ENCODE peak calls at places on chromosomes 2 and 18, in seven cellular contexts. Y is BJ, N is HFFc6, M is GM10248, J is mammary epithelial cell, V is endothelial cell, L is PC-9. R is an unnamed sample.

GRCh38 chr2:129929321-129930290 is 49.9 kb upstream of the RAB6C start:
- DNase-seq in Y (peak), N (peak), M (no peak), J (peak), V (no peak), L (no peak), R (no peak)

GRCh38 chr2:160783481-160783880 is 289.9 kb upstream of the RBMS1 start:
- DNase-seq in Y (no peak), N (no peak), M (no peak), J (no peak), V (no peak), L (no peak), R (no peak)

GRCh38 chr2:201882353-201883095 is 76.2 kb downstream of the CDK15 start:
- DNase-seq in Y (no peak), N (peak), M (no peak), J (peak), V (peak), L (no peak), R (peak)

GRCh38 chr2:15992457-15993231 is 52.3 kb downstream of the MYCN start:
- DNase-seq in Y (no peak), N (no peak), M (no peak), J (no peak), V (no peak), L (no peak), R (no peak)

GRCh38 chr2:71665168-71666093 is 212.1 kb downstream of the DYSF start:
- DNase-seq in Y (no peak), N (no peak), M (no peak), J (no peak), V (no peak), L (no peak), R (no peak)

GRCh38 chr2:232075080-232075479 is 113.6 kb downstream of the DIS3L2 start:
- DNase-seq in Y (peak), N (peak), M (no peak), J (peak), V (no peak), L (no peak), R (no peak)

GRCh38 chr18:908631-909621 is 4.3 kb downstream of the ADCYAP1 start:
- DNase-seq in Y (no peak), N (no peak), M (no peak), J (no peak), V (peak), L (no peak), R (peak)

GRCh38 chr2:217510790-217511291 is 492.0 kb downstream of the TNS1 start:
- DNase-seq in Y (peak), N (peak), M (peak), J (peak), V (peak), L (peak), R (peak)

GRCh38 chr2:237305579-237305978 is 108.4 kb downstream of the COL6A3 start:
- DNase-seq in Y (no peak), N (no peak), M (no peak), J (no peak), V (no peak), L (no peak), R (no peak)

GRCh38 chr2:85734015-85734414 is 19.8 kb upstream of the ATOH8 start:
- DNase-seq in Y (no peak), N (no peak), M (no peak), J (no peak), V (no peak), L (no peak), R (no peak)

GRCh38 chr18:58314284-58314683 is 270.3 kb downstream of the NEDD4L start:
- DNase-seq in Y (peak), N (peak), M (no peak), J (peak), V (no peak), L (peak), R (no peak)

GRCh38 chr18:35581555-35582309 is at the start of gene GALNT1:
- DNase-seq in Y (no peak), N (no peak), M (peak), J (peak), V (peak), L (no peak), R (peak)

GRCh38 chr2:120722603-120723421 is 12.9 kb upstream of the GLI2 start:
- DNase-seq in Y (no peak), N (peak), M (no peak), J (no peak), V (no peak), L (no peak), R (no peak)

GRCh38 chr2:128406629-128407252 is 88.1 kb upstream of the HS6ST1 start:
- DNase-seq in Y (no peak), N (no peak), M (no peak), J (no peak), V (no peak), L (no peak), R (no peak)

GRCh38 chr2:197209274-197209673 is 101.3 kb downstream of the ANKRD44 start:
- DNase-seq in Y (no peak), N (no peak), M (no peak), J (no peak), V (no peak), L (no peak), R (no peak)

DNA sequence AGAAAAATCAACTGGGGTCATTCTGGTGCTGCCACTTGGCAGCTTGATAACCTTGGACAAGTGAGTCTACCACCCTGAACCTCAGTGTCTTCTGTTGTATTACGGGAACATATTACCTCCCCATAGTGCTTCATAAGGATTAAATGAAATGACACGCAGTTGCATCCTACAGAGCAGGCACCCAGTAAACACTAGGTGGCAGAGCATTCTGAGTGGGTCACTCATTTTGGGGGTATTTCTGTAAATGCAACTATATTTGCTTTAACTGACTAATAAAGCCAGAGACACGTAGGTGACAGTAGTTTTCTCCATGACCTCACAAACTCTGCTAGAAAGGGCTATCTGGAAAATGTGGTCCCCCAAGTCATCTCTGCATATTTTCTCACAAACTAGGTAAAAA is 4.7 kb downstream of the CD226 start:
- DNase-seq in Y (no peak), N (no peak), M (no peak), J (no peak), V (no peak), L (no peak), R (no peak)
- TF ChIP-seq CTCF in Y (no peak), N (peak), M (peak), J (no peak), V (no peak), L (no peak), R (no peak)

GRCh38 chr2:100142393-100142792 is at the start of gene AFF3:
- DNase-seq in Y (no peak), N (no peak), M (peak), J (no peak), V (no peak), L (no peak), R (no peak)
- TF ChIP-seq CTCF in Y (no peak), N (no peak), M (no peak), J (no peak), V (no peak), L (no peak), R (no peak)

GRCh38 chr2:31945572-31945935 is 65.3 kb downstream of the MEMO1 start:
- DNase-seq in Y (no peak), N (no peak), M (no peak), J (no peak), V (no peak), L (no peak), R (no peak)
- TF ChIP-seq CTCF in Y (no peak), N (no peak), M (no peak), J (no peak), V (no peak), L (no peak), R (no peak)

GRCh38 chr2:56013475-56013874 is 89.9 kb upstream of the EFEMP1 start:
- DNase-seq in Y (no peak), N (no peak), M (no peak), J (no peak), V (no peak), L (no peak), R (no peak)

GRCh38 chr2:56008661-56009411 is 85.3 kb upstream of the EFEMP1 start:
- DNase-seq in Y (peak), N (peak), M (no peak), J (peak), V (peak), L (no peak), R (peak)

GRCh38 chr2:56011624-56012023 is 88.0 kb upstream of the EFEMP1 start:
- DNase-seq in Y (no peak), N (no peak), M (no peak), J (no peak), V (no peak), L (no peak), R (no peak)

GRCh38 chr2:56012216-56012615 is 88.6 kb upstream of the EFEMP1 start:
- DNase-seq in Y (no peak), N (no peak), M (no peak), J (no peak), V (no peak), L (no peak), R (no peak)

DNA sequence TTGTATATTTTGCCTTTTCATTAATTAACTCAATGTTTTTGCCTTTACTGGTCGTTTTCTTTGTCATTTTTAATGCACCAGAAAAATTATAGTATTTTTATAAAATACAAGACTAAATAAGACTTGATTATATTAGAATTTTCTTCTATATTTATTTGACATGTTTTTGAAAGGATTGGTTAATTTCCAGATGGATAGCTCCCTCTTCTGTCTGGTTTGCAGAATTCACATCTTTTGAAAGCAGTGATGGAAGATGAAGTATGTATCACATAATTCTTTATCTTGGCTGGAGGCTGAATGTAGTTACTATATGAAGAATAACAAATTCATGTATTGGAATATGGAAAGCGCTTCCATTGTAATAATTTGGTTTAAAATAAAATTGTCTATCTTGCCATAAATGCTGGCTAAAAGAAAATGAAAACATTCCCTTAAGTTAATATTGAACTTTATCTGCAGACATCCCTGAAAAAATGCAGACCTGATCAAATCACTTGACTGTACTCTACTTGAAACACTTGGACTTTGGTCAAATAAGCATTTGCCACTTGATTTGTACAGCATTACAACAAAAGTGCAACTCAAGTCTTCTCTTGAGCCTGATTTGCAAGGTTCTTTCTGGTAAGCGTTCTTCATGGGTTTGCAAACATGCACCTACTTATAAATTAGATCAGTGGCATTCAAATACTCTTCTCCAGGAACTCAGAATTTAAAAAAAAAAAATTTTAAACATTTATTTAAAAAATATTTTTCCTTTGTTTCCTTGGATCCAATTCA is 86.4 kb upstream of the EFEMP1 start:
- DNase-seq in Y (no peak), N (peak), M (no peak), J (peak), V (no peak), L (peak), R (no peak)
- TF ChIP-seq CTCF in Y (peak), N (peak), M (peak), J (peak), V (peak), L (peak), R (peak)

GRCh38 chr18:47280121-47280520 is 28.7 kb upstream of the SKOR2 start:
- DNase-seq in Y (no peak), N (no peak), M (no peak), J (no peak), V (no peak), L (no peak), R (no peak)

GRCh38 chr18:47284691-47285370 is 33.4 kb upstream of the SKOR2 start:
- DNase-seq in Y (no peak), N (no peak), M (no peak), J (no peak), V (no peak), L (no peak), R (no peak)

GRCh38 chr18:47286776-47287410 is 35.4 kb upstream of the SKOR2 start:
- DNase-seq in Y (no peak), N (no peak), M (no peak), J (no peak), V (no peak), L (no peak), R (no peak)

GRCh38 chr18:47285456-47285855 is 34.0 kb upstream of the SKOR2 start:
- DNase-seq in Y (no peak), N (no peak), M (no peak), J (no peak), V (no peak), L (no peak), R (no peak)

GRCh38 chr18:47283476-47283875 is 32.0 kb upstream of the SKOR2 start:
- DNase-seq in Y (no peak), N (peak), M (no peak), J (no peak), V (peak), L (no peak), R (no peak)
- TF ChIP-seq CTCF in Y (peak), N (peak), M (no peak), J (peak), V (peak), L (peak), R (peak)

GRCh38 chr2:41933035-41933429 is 114.8 kb upstream of the PKDCC start:
- DNase-seq in Y (no peak), N (no peak), M (no peak), J (no peak), V (no peak), L (no peak), R (no peak)
- TF ChIP-seq CTCF in Y (no peak), N (no peak), M (no peak), J (no peak), V (no peak), L (no peak), R (no peak)

DNA sequence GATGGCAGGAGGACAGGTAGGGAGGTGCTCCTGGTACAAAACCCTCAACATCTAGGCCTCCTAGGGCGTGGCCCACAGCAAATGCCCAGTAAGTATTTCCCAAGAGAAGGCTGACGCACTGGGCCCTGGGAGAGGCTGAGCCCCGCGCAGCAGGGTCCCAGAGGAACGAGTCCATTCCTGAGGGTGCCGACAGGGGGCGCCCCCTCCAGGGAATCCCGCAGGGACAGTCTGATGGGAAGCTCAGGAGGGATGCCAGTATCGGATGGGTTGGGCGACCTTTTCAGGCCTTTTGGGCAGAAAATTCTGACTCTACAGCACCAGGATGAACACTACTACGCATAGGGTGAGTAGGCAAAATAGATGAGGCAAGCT is 8.8 kb downstream of the BOLA3 start:
- DNase-seq in Y (no peak), N (no peak), M (no peak), J (no peak), V (peak), L (no peak), R (no peak)
- TF ChIP-seq CTCF in Y (peak), N (peak), M (no peak), J (peak), V (peak), L (no peak), R (peak)

DNA sequence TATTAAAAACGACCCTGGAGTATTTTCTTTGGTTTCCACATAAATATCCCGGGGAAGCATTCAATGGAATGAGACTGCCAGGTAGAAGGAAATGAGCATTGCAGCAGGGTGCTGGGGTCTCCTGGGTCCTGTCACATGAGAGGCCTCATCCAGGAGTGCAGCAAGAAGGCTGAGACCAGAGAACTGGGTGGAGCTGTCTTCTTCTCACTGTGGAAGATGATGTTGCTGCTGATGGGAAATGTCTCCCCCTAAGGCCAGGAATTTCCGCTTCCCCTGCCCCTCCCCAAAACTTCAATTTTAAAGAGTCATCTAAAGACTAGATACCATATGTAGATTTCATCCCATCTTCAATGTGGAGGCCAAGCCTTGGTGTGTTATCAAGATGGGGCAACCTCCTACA is 95.2 kb upstream of the SIX2 start:
- DNase-seq in Y (no peak), N (no peak), M (no peak), J (no peak), V (no peak), L (no peak), R (no peak)
- TF ChIP-seq CTCF in Y (no peak), N (no peak), M (no peak), J (no peak), V (no peak), L (no peak), R (no peak)